ENCODE peak calls at places on chromosomes 6 and 20, in five cellular contexts. I, X, V, Q and M are unnamed samples.

GRCh38 chr6:235763-236360 is 56.4 kb upstream of the DUSP22 start:
- DNase-seq in I (peak), V (no peak), X (peak), Q (peak), M (peak)

GRCh38 chr6:82144852-82145332 is 102.7 kb downstream of the IBTK start:
- DNase-seq in I (no peak), Q (no peak), V (no peak), X (peak), M (no peak)

GRCh38 chr6:160139420-160139851 is 17.8 kb downstream of the SLC22A1 start:
- DNase-seq in I (no peak), X (peak), V (no peak), Q (no peak), M (no peak)

GRCh38 chr6:134316733-134317431 is 1.0 kb downstream of the SGK1 start:
- DNase-seq in X (no peak), Q (no peak), I (no peak), V (no peak), M (no peak)

GRCh38 chr6:168232989-168233874 is 86.3 kb downstream of the DACT2 start:
- DNase-seq in X (no peak), V (no peak), I (no peak), Q (no peak), M (no peak)

GRCh38 chr20:37651932-37652331 is 41.9 kb upstream of the CTNNBL1 start:
- DNase-seq in X (no peak), I (no peak), V (peak), Q (peak), M (no peak)

GRCh38 chr20:53708129-53708968 is 114.7 kb upstream of the ZNF217 start:
- DNase-seq in I (no peak), X (peak), Q (peak), V (peak), M (peak)

GRCh38 chr20:48740714-48741113 is 87.1 kb downstream of the PREX1 start:
- DNase-seq in V (peak), I (no peak), X (no peak), Q (no peak), M (no peak)

GRCh38 chr20:3801299-3801698 is 5.2 kb downstream of the CDC25B start:
- DNase-seq in V (no peak), X (no peak), Q (no peak), I (no peak), M (no peak)